ENCODE peak calls at places on chromosome 5, in eight cellular contexts. T is HL-60; E is left ventricle myocardium inferior; C is breast epithelium; B is stimulated activated CD4-positive, alpha-beta T cell treated with anti-CD3 and anti-CD28 coated beads, Interleukin-4, amount 100 ng/mL, for 48 hours; N is GM04504; P is activated CD8-positive, alpha-beta T cell treated with anti-CD3 and anti-CD28 coated beads for 36 hours; M is anterior cingulate cortex. S is an unnamed sample.

GRCh38 chr5:59328801-59329296 is 564.7 kb downstream of the PDE4D start:
- DNase-seq in E (peak; percentile 22), N (no peak), M (no peak), B (no peak), T (no peak), P (no peak), C (no peak), S (no peak)

GRCh38 chr5:82345108-82345507 is 67.0 kb upstream of the RPS23 start:
- DNase-seq in N (no peak), C (no peak), T (no peak), B (no peak), M (no peak), E (no peak), P (no peak), S (no peak)

GRCh38 chr5:100110497-100110896 is 424.7 kb upstream of the FAM174A start:
- DNase-seq in M (no peak), B (no peak), N (no peak), P (no peak), E (no peak), C (no peak), T (no peak), S (no peak)

GRCh38 chr5:72702881-72703434 is 113.5 kb upstream of the TNPO1 start:
- DNase-seq in B (no peak), T (no peak), N (no peak), C (no peak), P (no peak), M (no peak), E (no peak), S (no peak)

GRCh38 chr5:87127956-87128687 is 139.6 kb upstream of the RASA1 start:
- DNase-seq in P (peak; percentile 24), T (no peak), M (no peak), E (no peak), B (no peak), C (no peak), N (no peak), S (no peak)

GRCh38 chr5:170623576-170624181 is 119.9 kb downstream of the KCNIP1 start:
- DNase-seq in N (peak; percentile 24), M (no peak), E (no peak), T (peak; percentile 5), C (peak; percentile 44), B (peak; percentile 26), P (peak; percentile 53), S (peak; percentile 28)

GRCh38 chr5:43036856-43037711 is 3.0 kb downstream of the ANXA2R start:
- DNase-seq in C (no peak), E (no peak), B (no peak), T (no peak), M (no peak), N (no peak), P (no peak), S (no peak)

GRCh38 chr5:97231025-97231636 is 48.1 kb upstream of the RIOK2 start:
- DNase-seq in E (no peak), M (no peak), P (peak; percentile 47), N (peak; percentile 56), T (peak; percentile 29), B (no peak), C (no peak), S (peak; percentile 83)

GRCh38 chr5:75463726-75464125 is 47.7 kb downstream of the CERT1 start:
- DNase-seq in C (no peak), N (no peak), M (no peak), P (no peak), B (no peak), E (no peak), T (no peak), S (no peak)

GRCh38 chr5:125597338-125597737 is 825.9 kb upstream of the GRAMD2B start:
- DNase-seq in E (no peak), C (no peak), B (no peak), P (no peak), N (peak; percentile 10), M (no peak), T (no peak), S (no peak)

GRCh38 chr5:2201011-2201410 is 318.3 kb upstream of the IRX4 start:
- DNase-seq in P (no peak), N (no peak), E (no peak), C (no peak), T (no peak), M (no peak), B (no peak), S (no peak)

GRCh38 chr5:32627219-32627880 is 42.0 kb downstream of the SUB1 start:
- DNase-seq in B (no peak), C (no peak), T (no peak), M (no peak), E (no peak), P (no peak), N (no peak), S (no peak)

GRCh38 chr5:39998518-39998917 is 573.7 kb upstream of the DAB2 start:
- DNase-seq in M (no peak), C (no peak), P (no peak), T (no peak), E (no peak), B (no peak), N (peak; percentile 3), S (no peak)

GRCh38 chr5:139383993-139384590 is 995 bp upstream of the SLC23A1 start:
- DNase-seq in M (no peak), T (no peak), C (no peak), B (no peak), E (no peak), P (no peak), N (no peak), S (no peak)

GRCh38 chr5:146528232-146528631 is 12.2 kb upstream of the GPR151 start:
- DNase-seq in E (no peak), T (no peak), P (no peak), M (no peak), B (no peak), C (no peak), N (no peak), S (peak; percentile 16)

GRCh38 chr5:35436441-35437057 is 181.1 kb upstream of the SPEF2 start:
- DNase-seq in E (no peak), C (no peak), T (no peak), M (no peak), N (peak; percentile 8), P (peak; percentile 3), B (no peak), S (peak; percentile 20)

GRCh38 chr5:92378961-92379611 is 996.0 kb upstream of the ARRDC3 start:
- DNase-seq in C (no peak), E (peak; percentile 20), M (no peak), T (no peak), P (no peak), N (no peak), B (no peak), S (no peak)

GRCh38 chr5:11564716-11565115 is 339.5 kb downstream of the CTNND2 start:
- DNase-seq in C (no peak), M (peak; percentile 40), B (no peak), T (no peak), N (no peak), P (no peak), E (no peak), S (peak; percentile 89)

GRCh38 chr5:96597441-96598020 is 64.6 kb upstream of the CAST start:
- DNase-seq in B (no peak), M (no peak), T (no peak), N (no peak), C (no peak), E (no peak), P (peak; percentile 50), S (no peak)

GRCh38 chr5:76499528-76500161 is 96.6 kb downstream of the IQGAP2 start:
- DNase-seq in B (no peak), P (no peak), N (no peak), M (no peak), C (no peak), E (no peak), T (no peak), S (no peak)

GRCh38 chr5:2184563-2185540 is 302.1 kb upstream of the IRX4 start:
- DNase-seq in P (no peak), N (no peak), C (no peak), B (no peak), E (no peak), T (no peak), M (no peak), S (no peak)

GRCh38 chr5:443239-444151 is 519 bp downstream of the EXOC3 start:
- DNase-seq in E (peak; percentile 7), T (peak; percentile 66), P (peak; percentile 51), B (peak; percentile 26), N (no peak), M (no peak), C (no peak), S (no peak)

GRCh38 chr5:3122216-3122615 is 370.7 kb upstream of the IRX2 start:
- DNase-seq in T (no peak), B (no peak), E (no peak), P (no peak), M (no peak), C (no peak), N (no peak), S (no peak)

GRCh38 chr5:52884453-52884852 is 96.7 kb downstream of the ITGA1 start:
- DNase-seq in M (no peak), T (no peak), C (no peak), N (no peak), P (no peak), E (no peak), B (no peak), S (no peak)

GRCh38 chr5:174799146-174799545 is 74.8 kb downstream of the MSX2 start:
- DNase-seq in B (no peak), C (no peak), P (no peak), T (no peak), M (no peak), N (no peak), E (no peak), S (no peak)

GRCh38 chr5:1570975-1571374 is 47.2 kb upstream of the LPCAT1 start:
- DNase-seq in E (no peak), M (no peak), P (no peak), T (no peak), C (no peak), B (no peak), N (no peak), S (no peak)

S was measured in midbrain.